ENCODE peak calls at places on chromosomes 2 and 18, in nine cellular contexts. M is pancreas; K is dorsolateral prefrontal cortex; T is heart left ventricle; X is GM10248; E is PC-9; N is colonic mucosa; J is CD8-positive, alpha-beta T cell; U is body of pancreas. B is an unnamed sample.
A peak's percentile ranks its signal among the peaks of the same experiment; 100 is the strongest.

GRCh38 chr18:62759704-62760402 is 44.5 kb downstream of the PHLPP1 start:
- DNase-seq in M (no peak), K (no peak), T (no peak), X (no peak), E (peak; percentile 43), N (no peak), J (no peak), U (no peak), B (no peak)

GRCh38 chr2:241017228-241017940 is 19.0 kb downstream of the SNED1 start:
- DNase-seq in M (peak; percentile 8), K (peak; percentile 12), T (no peak), X (no peak), E (no peak), N (no peak), J (no peak), U (no peak), B (no peak)

GRCh38 chr2:185608799-185609198 is 129.8 kb upstream of the FSIP2 start:
- DNase-seq in M (no peak), K (no peak), T (no peak), X (no peak), E (no peak), N (no peak), J (no peak), U (no peak), B (no peak)

GRCh38 chr2:68320118-68320641 is 431 bp upstream of the CNRIP1 start:
- DNase-seq in M (no peak), K (no peak), T (peak; percentile 26), X (no peak), E (no peak), N (peak; percentile 23), J (no peak), U (peak; percentile 3), B (peak; percentile 8)

GRCh38 chr2:38184964-38185603 is 109.1 kb upstream of the CYP1B1 start:
- DNase-seq in M (no peak), K (no peak), T (no peak), X (peak; percentile 60), E (no peak), N (no peak), J (no peak), U (no peak), B (no peak)

GRCh38 chr2:207933396-207934045 is 91.8 kb downstream of the PLEKHM3 start:
- DNase-seq in M (no peak), K (no peak), T (peak; percentile 36), X (no peak), E (no peak), N (no peak), J (no peak), U (no peak), B (no peak)

GRCh38 chr18:56038258-56039030 is 450.5 kb upstream of the TCF4 start:
- DNase-seq in M (no peak), K (no peak), T (no peak), X (no peak), E (no peak), N (no peak), J (no peak), U (no peak), B (no peak)

GRCh38 chr18:10482985-10483949 is 28.8 kb downstream of the APCDD1 start:
- DNase-seq in M (no peak), K (no peak), T (peak; percentile 55), X (peak; percentile 82), E (no peak), N (peak; percentile 35), J (no peak), U (peak; percentile 35), B (no peak)

GRCh38 chr18:14074187-14074586 is 58.0 kb downstream of the ZNF519 start:
- DNase-seq in M (no peak), K (no peak), T (no peak), X (no peak), E (no peak), N (no peak), J (no peak), U (no peak), B (no peak)

GRCh38 chr18:58202406-58202730 is 158.3 kb downstream of the NEDD4L start:
- DNase-seq in M (no peak), K (no peak), T (no peak), X (no peak), E (peak; percentile 80), N (peak; percentile 67), J (no peak), U (no peak), B (no peak)

GRCh38 chr18:59459352-59460059 is 100.4 kb upstream of the LMAN1 start:
- DNase-seq in M (no peak), K (no peak), T (no peak), X (peak; percentile 40), E (peak; percentile 49), N (no peak), J (no peak), U (no peak), B (no peak)

GRCh38 chr2:19675003-19675629 is 226.7 kb downstream of the TTC32 start:
- DNase-seq in M (no peak), K (no peak), T (no peak), X (no peak), E (no peak), N (no peak), J (no peak), U (no peak), B (no peak)

GRCh38 chr2:19675856-19676460 is 225.8 kb downstream of the TTC32 start:
- DNase-seq in M (no peak), K (no peak), T (no peak), X (no peak), E (peak; percentile 26), N (no peak), J (no peak), U (no peak), B (no peak)

GRCh38 chr2:19677215-19677777 is 224.5 kb downstream of the TTC32 start:
- DNase-seq in M (no peak), K (no peak), T (no peak), X (no peak), E (peak; percentile 12), N (no peak), J (no peak), U (no peak), B (no peak)

GRCh38 chr2:19677825-19678518 is 223.8 kb downstream of the TTC32 start:
- DNase-seq in M (no peak), K (no peak), T (peak; percentile 90), X (no peak), E (peak; percentile 16), N (no peak), J (no peak), U (no peak), B (no peak)

GRCh38 chr2:19676770-19677169 is 225.0 kb downstream of the TTC32 start:
- DNase-seq in M (no peak), K (no peak), T (no peak), X (no peak), E (peak; percentile 4), N (no peak), J (no peak), U (no peak), B (no peak)
- TF ChIP-seq CTCF in M (no peak), K (no peak), T (no peak), X (no peak), E (no peak), N (no peak), J (no peak), U (no peak), B (no peak)

DNA sequence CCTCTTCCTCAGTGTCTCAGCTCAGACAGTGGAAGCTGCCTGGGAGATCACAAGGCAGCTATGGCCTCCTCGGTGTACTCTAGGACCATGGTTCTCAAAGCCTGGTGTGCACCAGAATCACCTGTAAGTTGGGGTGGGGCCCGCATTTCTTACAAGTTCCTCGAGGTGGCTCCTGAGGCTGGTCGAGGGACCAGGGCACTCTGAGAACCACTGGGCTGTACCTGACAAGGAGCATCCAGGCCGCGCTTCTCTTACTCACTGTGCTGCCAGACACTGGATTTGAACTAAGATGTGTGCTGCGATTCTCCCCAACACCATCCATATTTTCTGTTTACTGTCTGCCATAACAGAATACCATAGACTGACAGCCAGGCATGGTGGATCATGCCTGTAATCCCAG is 59.5 kb downstream of the DIPK1C start:
- DNase-seq in M (no peak), K (no peak), T (no peak), X (no peak), E (no peak), N (no peak), J (no peak), U (no peak), B (no peak)
- TF ChIP-seq CTCF in M (no peak), K (no peak), T (no peak), X (no peak), E (no peak), N (no peak), J (no peak), U (no peak), B (no peak)

GRCh38 chr2:139033300-139033699 is 253.1 kb upstream of the NXPH2 start:
- DNase-seq in M (no peak), K (no peak), T (no peak), X (no peak), E (no peak), N (no peak), J (no peak), U (no peak), B (no peak)

GRCh38 chr2:139034064-139034463 is 253.9 kb upstream of the NXPH2 start:
- DNase-seq in M (no peak), K (no peak), T (no peak), X (no peak), E (no peak), N (no peak), J (no peak), U (no peak), B (no peak)

DNA sequence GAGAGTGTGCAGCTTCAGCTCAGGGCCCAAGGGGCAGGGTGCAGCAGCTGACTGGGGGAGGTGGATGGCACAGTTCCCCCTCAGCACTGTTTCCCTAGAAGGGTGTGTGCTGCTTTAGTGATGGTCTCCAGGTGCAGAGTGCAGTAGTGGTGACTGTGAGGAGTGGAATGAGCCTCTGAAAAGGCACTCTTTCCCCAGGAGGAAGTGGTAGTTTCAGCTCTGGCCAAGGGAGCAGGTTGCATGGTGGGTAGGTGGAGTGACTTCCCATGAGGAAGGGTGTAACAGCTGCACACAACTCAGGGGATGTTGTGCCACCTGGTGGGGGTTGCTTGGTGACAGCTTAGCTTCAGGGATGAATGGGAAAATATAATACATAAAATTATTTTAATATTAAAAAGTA is 251.5 kb upstream of the NXPH2 start:
- DNase-seq in M (no peak), K (no peak), T (peak; percentile 25), X (peak; percentile 8), E (no peak), N (no peak), J (no peak), U (no peak), B (no peak)
- TF ChIP-seq CTCF in M (no peak), K (no peak), T (no peak), X (peak; percentile 3), E (peak; percentile 22), N (no peak), J (no peak), U (no peak), B (no peak)

DNA sequence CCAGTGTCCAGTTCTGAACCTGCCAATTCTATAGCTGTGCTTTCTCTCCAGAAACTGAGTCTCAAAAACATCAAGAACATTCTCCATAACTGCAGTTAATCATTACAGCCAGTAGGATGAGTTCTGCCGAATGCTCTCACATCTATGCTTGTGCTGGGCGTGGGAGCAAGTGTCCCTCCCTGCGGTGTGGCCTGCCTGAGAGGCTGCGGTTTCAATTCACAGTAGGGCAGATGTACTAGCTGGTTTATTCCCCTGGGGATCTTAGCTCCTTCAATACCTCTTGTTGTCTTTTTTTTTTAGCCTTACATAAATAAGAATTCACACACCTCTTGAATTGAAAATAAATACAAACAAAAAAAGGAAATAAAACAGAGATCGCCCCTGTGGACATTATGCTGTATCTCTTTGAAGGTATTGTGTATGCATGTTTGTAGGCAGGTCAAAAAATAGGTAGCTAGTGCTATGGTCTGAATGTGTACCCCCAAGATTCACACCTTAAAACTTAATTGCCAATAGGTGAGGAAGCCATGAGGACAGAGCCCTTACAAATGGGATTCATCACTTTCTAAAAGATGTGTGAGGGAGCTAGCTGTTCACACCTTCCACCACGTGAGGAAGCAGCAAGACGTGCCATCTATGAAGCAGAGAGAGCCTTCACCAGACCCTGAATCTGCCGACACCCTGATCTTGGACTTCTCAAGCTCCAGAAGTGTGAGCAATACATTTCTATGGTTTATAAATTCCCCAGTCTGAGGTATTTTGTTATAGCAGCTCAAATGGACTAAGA is 74.3 kb downstream of the BCL2L11 start:
- DNase-seq in M (no peak), K (no peak), T (no peak), X (peak; percentile 65), E (no peak), N (no peak), J (peak; percentile 11), U (no peak), B (no peak)
- TF ChIP-seq CTCF in M (no peak), K (no peak), T (no peak), X (peak; percentile 22), E (no peak), N (peak; percentile 15), J (no peak), U (no peak), B (peak; percentile 38)

B was measured in neural crest cell.